ENCODE peak calls at places on chromosomes 5 and 9, in four cellular contexts. W is IMR-90, A is GM12878, L is K562. D is an unnamed sample.

GRCh38 chr5:126544087-126544740 is 50.8 kb downstream of the ALDH7A1 start:
- DNase-seq in A (no peak), W (peak; percentile 44), L (peak; percentile 42), D (no peak)

GRCh38 chr5:136382071-136382470 is 16.7 kb upstream of the TRPC7 start:
- DNase-seq in L (no peak), W (no peak), A (no peak), D (no peak)

GRCh38 chr5:109645591-109646236 is 44.0 kb upstream of the MAN2A1 start:
- DNase-seq in L (no peak), W (no peak), A (no peak), D (no peak)

GRCh38 chr5:108382784-108383358 is 973 bp upstream of the FBXL17 start:
- DNase-seq in L (peak; percentile 7), A (no peak), W (peak; percentile 44), D (no peak)

GRCh38 chr9:80369641-80370040 is 797.9 kb downstream of the TLE4 start:
- DNase-seq in W (no peak), L (no peak), A (no peak), D (no peak)

GRCh38 chr9:27749838-27750237 is 176.6 kb upstream of the C9orf72 start:
- DNase-seq in W (no peak), A (no peak), L (no peak), D (peak; percentile 69)

GRCh38 chr5:11056560-11056959 is 295.5 kb upstream of the DAP start:
- DNase-seq in W (no peak), A (no peak), L (no peak), D (no peak)

GRCh38 chr9:109627042-109627441 is 128.9 kb upstream of the PTPN3 start:
- DNase-seq in A (no peak), L (no peak), W (no peak), D (no peak)

GRCh38 chr5:141492168-141492885 is 3.4 kb downstream of the PCDHGC5 start:
- DNase-seq in W (no peak), A (no peak), L (no peak), D (no peak)

GRCh38 chr9:135440620-135441019 is 39.0 kb upstream of the PPP1R26 start:
- DNase-seq in L (no peak), W (no peak), A (no peak), D (no peak)

GRCh38 chr9:19174127-19174921 is 47.0 kb upstream of the PLIN2 start:
- DNase-seq in W (peak; percentile 93), L (no peak), A (peak; percentile 64), D (peak; percentile 50)

GRCh38 chr9:37619806-37620205 is 27.4 kb upstream of the TOMM5 start:
- DNase-seq in W (no peak), L (no peak), A (no peak), D (no peak)

GRCh38 chr9:135602789-135603481 is 36.4 kb downstream of the GLT6D1 start:
- DNase-seq in W (peak; percentile 27), L (peak; percentile 78), A (no peak), D (peak; percentile 86)

GRCh38 chr5:141692919-141693848 is 11.2 kb upstream of the ARAP3 start:
- DNase-seq in W (peak; percentile 55), A (no peak), L (peak; percentile 40), D (no peak)

GRCh38 chr9:13860019-13860418 is 453.9 kb downstream of the NFIB start:
- DNase-seq in A (no peak), W (no peak), L (no peak), D (no peak)

GRCh38 chr9:116459576-116459975 is 227.5 kb upstream of the TRIM32 start:
- DNase-seq in L (no peak), A (no peak), W (no peak), D (no peak)

GRCh38 chr9:104868687-104869404 is 59.1 kb downstream of the ABCA1 start:
- DNase-seq in A (no peak), L (peak; percentile 27), W (peak; percentile 91), D (no peak)

GRCh38 chr9:20518735-20519134 is 103.6 kb downstream of the MLLT3 start:
- DNase-seq in W (no peak), A (no peak), L (no peak), D (no peak)

GRCh38 chr5:67773439-67773988 is 442.0 kb upstream of the PIK3R1 start:
- DNase-seq in W (no peak), A (no peak), L (no peak), D (no peak)

GRCh38 chr5:30605693-30606268 is 587.7 kb upstream of the CDH6 start:
- DNase-seq in L (no peak), W (no peak), A (no peak), D (no peak)

GRCh38 chr5:137731201-137731600 is 4.7 kb downstream of the KLHL3 start:
- DNase-seq in W (peak; percentile 4), L (no peak), A (no peak), D (no peak)

GRCh38 chr9:136110082-136111061 is 8.3 kb downstream of the TMEM250 start:
- DNase-seq in L (peak; percentile 58), A (no peak), W (peak; percentile 15), D (no peak)

GRCh38 chr9:74277532-74277931 is 219.6 kb upstream of the RORB start:
- DNase-seq in L (no peak), W (no peak), A (peak; percentile 59), D (no peak)

GRCh38 chr5:79535477-79536192 is 21.7 kb upstream of the HOMER1 start:
- DNase-seq in A (no peak), L (no peak), W (peak; percentile 5), D (no peak)

GRCh38 chr9:80552931-80553330 is 981.2 kb downstream of the TLE4 start:
- DNase-seq in L (no peak), W (peak; percentile 52), A (no peak), D (no peak)

GRCh38 chr5:36227046-36227445 is 14.7 kb downstream of the NADK2 start:
- DNase-seq in W (no peak), L (no peak), A (no peak), D (no peak)
- TF ChIP-seq CHD1 in W (no peak), L (no peak), A (no peak), D (no peak)

GRCh38 chr5:29193972-29194371 is 1999.5 kb upstream of the CDH6 start:
- DNase-seq in W (no peak), L (no peak), A (no peak), D (no peak)

GRCh38 chr5:29203049-29203448 is 1990.4 kb upstream of the CDH6 start:
- DNase-seq in W (no peak), L (no peak), A (no peak), D (no peak)

GRCh38 chr5:29197636-29198035 is 1995.8 kb upstream of the CDH6 start:
- DNase-seq in L (no peak), W (no peak), A (no peak), D (no peak)
- TF ChIP-seq CHD1 in L (no peak), W (no peak), A (no peak), D (no peak)

GRCh38 chr5:65192326-65192725 is 289.4 kb downstream of the ADAMTS6 start:
- DNase-seq in A (no peak), W (peak; percentile 79), L (no peak), D (no peak)

GRCh38 chr5:65191554-65192126 is 290.1 kb downstream of the ADAMTS6 start:
- DNase-seq in W (no peak), A (no peak), L (no peak), D (no peak)

GRCh38 chr5:65194871-65195270 is 286.8 kb downstream of the ADAMTS6 start:
- DNase-seq in W (no peak), A (no peak), L (no peak), D (no peak)

GRCh38 chr5:65186646-65187227 is 295.0 kb downstream of the ADAMTS6 start:
- DNase-seq in W (no peak), A (no peak), L (no peak), D (no peak)

GRCh38 chr5:65190328-65191053 is 291.2 kb downstream of the ADAMTS6 start:
- DNase-seq in W (peak; percentile 99), L (no peak), A (peak; percentile 17), D (no peak)
- TF ChIP-seq CHD1 in W (no peak), L (no peak), A (no peak), D (no peak)

GRCh38 chr9:78967557-78968212 is 604.1 kb upstream of the TLE4 start:
- DNase-seq in A (no peak), W (peak; percentile 28), L (no peak), D (no peak)
- TF ChIP-seq CHD1 in A (no peak), W (no peak), L (no peak), D (no peak)

GRCh38 chr5:57184322-57184721 is 10.5 kb downstream of the GPBP1 start:
- DNase-seq in L (peak; percentile 15), A (no peak), W (no peak), D (no peak)
- TF ChIP-seq CHD1 in L (no peak), A (no peak), W (no peak), D (no peak)

DNA sequence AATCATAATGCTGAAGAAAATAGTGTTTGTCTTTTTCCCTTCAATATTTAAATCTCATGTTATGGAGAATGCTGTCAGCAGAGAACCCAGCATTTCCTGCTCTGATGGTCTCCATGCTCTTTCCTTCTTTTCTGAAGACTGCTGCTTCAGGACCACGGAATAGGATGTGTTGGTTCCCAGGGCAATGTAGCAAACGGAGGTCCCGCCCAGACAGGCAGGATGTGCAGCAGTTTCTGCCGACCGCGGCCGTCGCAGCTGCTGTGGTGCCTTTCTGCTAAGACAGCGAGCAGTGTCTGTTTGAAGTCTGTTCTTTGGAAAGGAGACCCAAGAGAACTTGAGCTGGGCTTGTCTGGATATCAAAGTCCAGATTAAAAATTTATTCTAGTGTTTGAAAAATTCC is 654.3 kb downstream of the CCDC171 start:
- DNase-seq in A (no peak), W (peak; percentile 74), L (no peak), D (no peak)
- TF ChIP-seq CHD1 in A (no peak), W (no peak), L (no peak), D (no peak)

GRCh38 chr9:68694125-68694524 is 10.9 kb upstream of the PIP5K1B start:
- DNase-seq in L (no peak), A (no peak), W (no peak), D (no peak)
- TF ChIP-seq CHD1 in L (no peak), A (no peak), W (no peak), D (no peak)

DNA sequence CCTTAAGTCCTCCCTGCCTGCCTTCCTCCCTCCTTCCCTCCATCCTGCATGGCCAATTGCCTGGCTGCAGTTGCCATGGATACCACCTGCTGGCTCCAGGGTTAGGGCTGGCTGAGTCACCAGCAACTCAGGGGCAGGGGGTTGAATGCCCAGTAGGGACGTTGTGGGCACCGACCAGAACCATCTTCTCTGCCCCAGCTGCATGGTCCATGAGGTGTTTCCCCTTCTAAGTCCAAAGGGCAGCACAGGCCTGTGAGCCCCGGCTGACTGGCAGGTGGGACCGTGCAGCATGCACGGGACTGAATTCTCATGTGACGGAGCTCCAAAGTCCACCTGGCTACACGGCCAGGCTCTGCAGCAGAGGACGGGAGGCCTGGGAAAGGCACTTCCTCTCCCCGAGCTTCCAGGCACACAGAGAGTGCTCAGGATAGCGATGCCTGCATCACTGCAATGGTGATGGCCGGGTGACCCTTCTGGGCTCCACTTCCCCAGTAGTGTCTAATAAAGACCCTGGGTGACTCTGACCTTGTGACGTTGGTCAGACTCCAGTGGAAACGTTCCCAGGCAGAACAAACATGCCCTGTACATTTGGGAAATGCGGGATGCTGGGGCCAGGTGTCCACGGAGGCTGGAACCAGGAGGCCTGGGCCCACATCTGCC is 5.7 kb downstream of the ASS1 start:
- DNase-seq in W (no peak), L (no peak), A (no peak), D (no peak)
- TF ChIP-seq CHD1 in W (no peak), L (no peak), A (no peak), D (no peak)